ENCODE peak calls at places on chromosomes 6 and 20, in seven cellular contexts. V is uterus, S is PC-3, L is fibroblast of lung, X is ascending aorta, P is kidney, H is A549. D is an unnamed sample.

GRCh38 chr6:47729457-47729856 is 31.1 kb downstream of the ADGRF4 start:
- DNase-seq in X (no peak), P (no peak), V (no peak), L (no peak), S (no peak), H (no peak), D (no peak)

GRCh38 chr6:26130581-26131247 is 43.5 kb downstream of the HFE start:
- DNase-seq in X (no peak), S (peak), L (no peak), H (no peak), P (no peak), V (no peak), D (no peak)

GRCh38 chr6:119535332-119535731 is 185.8 kb upstream of the MAN1A1 start:
- DNase-seq in L (no peak), H (no peak), X (no peak), P (no peak), S (no peak), V (no peak), D (no peak)

GRCh38 chr6:159170999-159171712 is 2.0 kb downstream of the FNDC1 start:
- DNase-seq in P (no peak), H (no peak), L (peak), X (no peak), V (peak), S (peak), D (no peak)

GRCh38 chr6:117840541-117840983 is 66.5 kb upstream of the SLC35F1 start:
- DNase-seq in P (no peak), X (no peak), H (peak), L (peak), V (no peak), S (peak), D (no peak)

GRCh38 chr20:33653218-33653899 is 8.8 kb upstream of the C20orf144 start:
- DNase-seq in P (peak), X (no peak), L (peak), H (peak), S (peak), V (peak), D (no peak)

GRCh38 chr6:38178584-38178886 is 359.0 kb downstream of the ZFAND3 start:
- DNase-seq in L (no peak), X (no peak), H (no peak), S (no peak), P (no peak), V (no peak), D (no peak)

GRCh38 chr6:50056242-50056641 is 6.5 kb upstream of the DEFB112 start:
- DNase-seq in V (no peak), S (no peak), X (no peak), H (no peak), P (no peak), L (no peak), D (no peak)

GRCh38 chr20:58755751-58756524 is 63.3 kb downstream of the NPEPL1 start:
- DNase-seq in X (no peak), S (no peak), H (no peak), P (no peak), L (no peak), V (no peak), D (no peak)

GRCh38 chr6:43702147-43702521 is 14.5 kb upstream of the MRPS18A start:
- DNase-seq in L (no peak), H (no peak), S (no peak), V (no peak), X (no peak), P (no peak), D (no peak)

GRCh38 chr6:45959534-45960195 is 56.0 kb downstream of the CLIC5 start:
- DNase-seq in H (no peak), S (peak), V (no peak), P (no peak), L (peak), X (no peak), D (no peak)

GRCh38 chr6:42453649-42454427 is 2.1 kb upstream of the TRERF1 start:
- DNase-seq in V (peak), P (peak), L (peak), H (no peak), X (no peak), S (no peak), D (peak)

GRCh38 chr6:163490826-163491577 is 76.5 kb downstream of the QKI start:
- DNase-seq in S (peak), V (peak), L (peak), P (peak), H (peak), X (no peak), D (peak)

GRCh38 chr6:47168176-47168575 is 126.0 kb upstream of the ADGRF1 start:
- DNase-seq in X (no peak), V (peak), P (no peak), L (peak), H (peak), S (peak), D (no peak)

GRCh38 chr6:129954749-129955431 is 63.5 kb upstream of the L3MBTL3 start:
- DNase-seq in V (no peak), S (no peak), P (no peak), H (no peak), L (no peak), X (no peak), D (no peak)

GRCh38 chr20:51429696-51430095 is 112.8 kb downstream of the NFATC2 start:
- DNase-seq in V (no peak), H (no peak), L (no peak), P (peak), S (no peak), X (no peak), D (no peak)

GRCh38 chr20:42979720-42980119 is 210.0 kb downstream of the PTPRT start:
- DNase-seq in X (no peak), V (no peak), L (no peak), P (no peak), H (no peak), S (no peak), D (no peak)

GRCh38 chr6:151161363-151161762 is 78.4 kb upstream of the AKAP12 start:
- DNase-seq in P (no peak), V (no peak), L (no peak), S (no peak), X (no peak), H (no peak), D (no peak)

GRCh38 chr20:13238001-13238653 is 17.1 kb downstream of the ISM1 start:
- DNase-seq in L (no peak), S (no peak), X (no peak), H (no peak), V (no peak), P (no peak), D (no peak)

GRCh38 chr6:166194885-166195860 is 27.5 kb upstream of the TBXT start:
- DNase-seq in X (no peak), V (no peak), P (no peak), L (no peak), S (no peak), H (no peak), D (no peak)

GRCh38 chr6:11852061-11852619 is 73.5 kb upstream of the ADTRP start:
- DNase-seq in V (no peak), P (no peak), H (no peak), X (no peak), L (no peak), S (no peak), D (no peak)

GRCh38 chr6:47302043-47302442 is 7.7 kb downstream of the TNFRSF21 start:
- DNase-seq in V (no peak), X (no peak), S (no peak), H (no peak), L (no peak), P (no peak), D (no peak)

GRCh38 chr6:48979806-48980205 is 483.2 kb downstream of the MMUT start:
- DNase-seq in X (no peak), L (no peak), S (no peak), H (no peak), P (no peak), V (no peak), D (no peak)
- H3K27ac ChIP-seq in X (no peak), L (no peak), S (no peak), H (no peak), P (no peak), V (no peak), D (no peak)

GRCh38 chr6:107729098-107729497 is 95.0 kb downstream of the SCML4 start:
- DNase-seq in H (no peak), X (no peak), V (no peak), L (no peak), P (no peak), S (no peak), D (no peak)
- TF ChIP-seq CTCF in H (no peak), X (no peak), V (no peak), L (no peak), P (no peak), S (peak), D (no peak)

GRCh38 chr6:148218542-148219258 is 123.9 kb upstream of the SASH1 start:
- DNase-seq in V (no peak), S (no peak), H (no peak), L (no peak), P (no peak), X (no peak), D (no peak)

GRCh38 chr6:148225871-148226270 is 116.8 kb upstream of the SASH1 start:
- DNase-seq in X (no peak), V (no peak), P (no peak), S (no peak), H (no peak), L (no peak), D (no peak)

GRCh38 chr6:148221580-148221979 is 121.1 kb upstream of the SASH1 start:
- DNase-seq in V (no peak), X (no peak), P (no peak), S (peak), L (peak), H (no peak), D (no peak)

GRCh38 chr6:148217921-148218320 is 124.7 kb upstream of the SASH1 start:
- DNase-seq in S (no peak), L (no peak), V (no peak), X (no peak), P (no peak), H (no peak), D (no peak)

GRCh38 chr6:148223424-148223842 is 119.2 kb upstream of the SASH1 start:
- DNase-seq in S (peak), H (no peak), X (no peak), P (no peak), V (no peak), L (peak), D (no peak)
- H3K27ac ChIP-seq in S (no peak), H (no peak), X (no peak), P (no peak), V (no peak), L (no peak), D (no peak)

GRCh38 chr6:111777357-111777756 is 95.9 kb downstream of the FYN start:
- DNase-seq in X (no peak), L (no peak), S (no peak), H (no peak), V (no peak), P (no peak), D (no peak)
- TF ChIP-seq CTCF in X (no peak), L (no peak), S (no peak), H (no peak), V (no peak), P (no peak), D (no peak)

GRCh38 chr6:41040911-41041536 is 1.2 kb upstream of the TSPO2 start:
- DNase-seq in P (no peak), H (no peak), S (no peak), V (no peak), X (no peak), L (no peak), D (no peak)
- H3K27ac ChIP-seq in P (peak), H (peak), S (no peak), V (no peak), X (no peak), L (no peak), D (no peak)

GRCh38 chr20:46438156-46438750 is 31.8 kb upstream of the ELMO2 start:
- DNase-seq in L (peak), X (no peak), V (no peak), S (peak), H (peak), P (no peak), D (no peak)
- TF ChIP-seq CTCF in L (peak), X (no peak), V (no peak), S (peak), H (peak), P (peak), D (peak)

GRCh38 chr6:7196685-7197283 is 89.0 kb downstream of the RREB1 start:
- DNase-seq in S (no peak), P (no peak), V (no peak), L (no peak), H (no peak), X (no peak), D (no peak)
- H3K27ac ChIP-seq in S (no peak), P (no peak), V (no peak), L (no peak), H (no peak), X (no peak), D (no peak)

GRCh38 chr20:61966492-61967244 is 99.0 kb downstream of the TAF4 start:
- DNase-seq in S (no peak), P (no peak), X (no peak), L (no peak), H (no peak), V (no peak), D (no peak)
- TF ChIP-seq CTCF in S (no peak), P (no peak), X (no peak), L (no peak), H (no peak), V (no peak), D (no peak)

DNA sequence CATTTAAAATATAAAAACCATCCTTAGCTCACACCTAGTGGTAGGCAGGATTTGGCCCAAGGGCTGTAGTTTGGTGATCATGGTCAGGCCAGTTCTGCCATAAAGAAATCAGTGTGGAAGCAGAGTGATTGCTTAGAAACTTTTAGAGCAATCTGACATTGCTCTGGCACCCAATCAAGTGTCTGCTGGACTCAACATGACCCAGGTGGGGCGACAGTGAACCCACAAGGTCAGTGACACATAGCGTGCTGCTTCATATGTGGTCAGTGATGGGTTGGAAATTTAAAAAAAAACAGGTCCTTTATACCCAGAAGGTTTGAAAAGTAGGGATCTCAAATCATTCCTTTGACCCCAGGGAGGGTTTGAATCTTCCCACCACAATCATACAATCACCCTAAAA is 107.9 kb downstream of the BANF2 start:
- DNase-seq in H (no peak), P (no peak), V (no peak), S (no peak), X (no peak), L (no peak), D (no peak)
- H3K27ac ChIP-seq in H (no peak), P (no peak), V (peak), S (no peak), X (peak), L (peak), D (peak)

DNA sequence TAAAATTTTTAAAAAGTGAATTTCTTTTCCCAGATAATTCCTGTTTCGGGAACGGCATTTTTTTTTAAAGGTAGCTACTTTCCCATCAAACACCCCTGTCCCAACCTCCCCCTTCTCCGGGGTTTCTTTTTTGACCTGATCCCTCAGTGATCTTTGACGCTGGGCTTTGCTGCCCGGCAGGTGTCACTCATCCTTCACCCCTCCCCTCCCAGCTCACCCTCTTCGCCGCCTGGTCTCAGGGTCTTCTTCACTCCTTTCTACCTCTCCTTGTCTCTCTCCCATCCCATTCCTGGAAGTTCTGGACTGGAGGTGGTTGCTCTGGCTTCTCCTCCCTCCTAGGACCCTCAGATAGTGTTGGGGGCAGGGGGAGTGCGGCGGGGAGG is 329 bp upstream of the GPR6 start:
- DNase-seq in H (no peak), P (no peak), X (no peak), V (no peak), S (no peak), L (no peak), D (no peak)
- TF ChIP-seq CTCF in H (no peak), P (no peak), X (no peak), V (no peak), S (no peak), L (no peak), D (no peak)

D was measured in lower lobe of right lung.